ENCODE peak calls at places on chromosome 22, in nine cellular contexts. P is ovary, W is AG09319, A is heart right ventricle, V is kidney, M is choroid plexus epithelial cell, X is keratinocyte, K is kidney epithelial cell, H is fibroblast of mammary gland. I is an unnamed sample.

GRCh38 chr22:17786435-17787158 is 12.3 kb upstream of the BID start:
- DNase-seq in M (peak; percentile 47), W (no peak), A (peak; percentile 83), P (no peak), V (peak; percentile 85), K (no peak), X (no peak), H (peak; percentile 71), I (peak; percentile 41)

GRCh38 chr22:50726643-50727340 is 11.2 kb upstream of the ACR start:
- DNase-seq in K (no peak), M (no peak), X (no peak), H (no peak), A (no peak), P (peak; percentile 12), W (no peak), V (peak; percentile 28), I (no peak)

GRCh38 chr22:44758354-44758969 is 6.1 kb downstream of the ARHGAP8 start:
- DNase-seq in X (no peak), H (peak; percentile 62), V (no peak), W (no peak), A (no peak), M (peak; percentile 70), P (no peak), K (no peak), I (no peak)

GRCh38 chr22:35538801-35539321 is 1.8 kb upstream of the RASD2 start:
- DNase-seq in K (no peak), P (no peak), M (peak; percentile 27), W (no peak), X (no peak), A (no peak), V (no peak), H (no peak), I (peak; percentile 60)

GRCh38 chr22:27768027-27768640 is 33.4 kb downstream of the MN1 start:
- DNase-seq in A (no peak), V (no peak), W (no peak), P (no peak), M (no peak), H (no peak), X (no peak), K (no peak), I (no peak)

GRCh38 chr22:36900880-36901279 is 12.5 kb upstream of the CSF2RB start:
- DNase-seq in V (no peak), P (no peak), A (no peak), M (no peak), X (no peak), W (no peak), H (no peak), K (no peak), I (no peak)

GRCh38 chr22:46590334-46590733 is 29.9 kb upstream of the GRAMD4 start:
- DNase-seq in A (peak; percentile 76), H (no peak), W (no peak), K (no peak), P (no peak), V (peak; percentile 84), M (no peak), X (no peak), I (no peak)

GRCh38 chr22:36701166-36701713 is 2.3 kb downstream of the CACNG2 start:
- DNase-seq in X (no peak), K (no peak), V (no peak), M (no peak), W (no peak), H (no peak), A (no peak), P (no peak), I (no peak)

GRCh38 chr22:36384766-36385400 is 2.9 kb downstream of the MYH9 start:
- DNase-seq in V (no peak), M (no peak), A (no peak), W (no peak), K (no peak), H (no peak), X (no peak), P (no peak), I (peak; percentile 26)

GRCh38 chr22:24146791-24147353 is 34.4 kb upstream of the SUSD2 start:
- DNase-seq in K (no peak), H (peak; percentile 77), P (peak; percentile 63), W (peak; percentile 46), V (no peak), M (peak; percentile 79), X (no peak), A (peak; percentile 45), I (no peak)

GRCh38 chr22:40107244-40107643 is 70.5 kb upstream of the TNRC6B start:
- DNase-seq in A (no peak), K (no peak), W (no peak), P (no peak), H (peak; percentile 23), X (no peak), V (no peak), M (peak; percentile 22), I (no peak)

GRCh38 chr22:32839776-32840571 is 38.5 kb downstream of the TIMP3 start:
- DNase-seq in M (peak; percentile 56), X (no peak), W (no peak), V (no peak), P (peak; percentile 73), H (no peak), K (no peak), A (peak; percentile 72), I (peak; percentile 29)

GRCh38 chr22:29766632-29767288 is at the start of gene ZMAT5:
- DNase-seq in V (peak; percentile 97), K (peak; percentile 94), A (peak; percentile 95), X (peak; percentile 69), W (peak; percentile 86), M (peak; percentile 99), P (peak; percentile 93), H (peak; percentile 95), I (peak; percentile 89)

GRCh38 chr22:29768052-29768680 is 997 bp downstream of the UQCR10 start:
- DNase-seq in A (no peak), M (peak; percentile 29), P (no peak), H (no peak), X (no peak), V (no peak), W (no peak), K (no peak), I (no peak)

GRCh38 chr22:29767289-29768051 is at the start of gene UQCR10:
- DNase-seq in H (peak; percentile 88), W (peak; percentile 80), K (peak; percentile 65), A (peak; percentile 92), M (peak; percentile 94), P (peak; percentile 94), X (no peak), V (peak; percentile 97), I (peak; percentile 98)

GRCh38 chr22:29769723-29770321 is 2.7 kb downstream of the UQCR10 start:
- DNase-seq in M (no peak), P (no peak), W (no peak), H (no peak), X (no peak), K (no peak), A (no peak), V (no peak), I (no peak)

DNA sequence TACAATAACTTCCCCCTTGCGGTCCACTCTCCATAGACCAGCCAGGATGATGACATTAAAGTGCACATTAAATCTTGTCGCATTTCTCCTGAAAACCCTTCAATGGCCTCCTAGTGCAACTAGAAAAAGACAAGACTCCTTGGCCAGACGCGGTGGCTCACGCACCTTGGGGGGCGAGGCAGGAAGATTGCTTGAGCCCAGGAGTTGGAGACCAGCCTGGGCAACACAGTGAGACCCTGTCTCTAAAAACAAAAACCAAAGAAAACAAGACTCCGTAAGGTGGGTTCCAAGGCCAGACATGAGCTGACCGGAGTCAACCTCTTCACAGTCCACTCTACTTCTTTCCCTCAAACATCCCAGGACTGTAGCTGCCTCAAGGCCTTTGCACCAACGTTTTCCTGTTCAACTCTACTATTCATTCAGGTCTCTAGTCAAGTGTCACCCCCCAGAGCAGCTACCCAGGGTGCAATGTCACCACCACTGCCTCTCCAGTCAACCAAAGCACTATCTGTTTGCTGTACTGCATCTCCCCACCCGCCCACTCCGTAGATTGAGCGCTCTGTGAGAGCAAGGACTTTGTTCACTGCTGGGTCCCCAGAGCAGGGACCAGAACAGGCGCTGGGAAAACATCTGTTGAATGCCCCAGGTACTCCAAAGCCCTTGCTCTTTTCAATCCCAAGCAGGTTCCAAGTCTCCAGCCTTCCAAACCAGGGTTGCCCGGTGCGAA is 739 bp downstream of the ZMAT5 start:
- DNase-seq in V (peak; percentile 71), H (no peak), K (no peak), X (no peak), W (no peak), A (no peak), M (peak; percentile 12), P (no peak), I (no peak)
- TF ChIP-seq CTCF in V (no peak), H (no peak), K (no peak), X (no peak), W (no peak), A (no peak), M (no peak), P (no peak), I (no peak)

GRCh38 chr22:25853902-25854301 is 111.9 kb downstream of the MYO18B start:
- DNase-seq in K (no peak), M (peak; percentile 1), H (no peak), A (no peak), X (no peak), V (no peak), W (no peak), P (no peak), I (no peak)
- TF ChIP-seq CTCF in K (peak; percentile 11), M (no peak), H (peak; percentile 17), A (no peak), X (peak; percentile 27), V (no peak), W (no peak), P (no peak), I (peak; percentile 22)

GRCh38 chr22:22060200-22061084 is 77.9 kb upstream of the TOP3B start:
- DNase-seq in K (no peak), V (no peak), W (no peak), P (peak; percentile 79), H (peak; percentile 28), M (peak; percentile 53), X (no peak), A (peak; percentile 27), I (peak; percentile 86)
- TF ChIP-seq CTCF in K (peak; percentile 91), V (peak; percentile 52), W (peak; percentile 62), P (no peak), H (peak; percentile 72), M (peak; percentile 87), X (peak; percentile 87), A (peak; percentile 33), I (peak; percentile 77)

GRCh38 chr22:31081963-31082605 is 966 bp downstream of the SMTN start:
- DNase-seq in V (no peak), X (no peak), P (peak; percentile 44), M (no peak), A (no peak), W (no peak), K (no peak), H (peak; percentile 73), I (no peak)

GRCh38 chr22:31080164-31080847 is 812 bp upstream of the SMTN start:
- DNase-seq in A (peak; percentile 3), V (no peak), P (no peak), K (no peak), X (no peak), H (no peak), M (no peak), W (no peak), I (no peak)

GRCh38 chr22:31082606-31083376 is 1.7 kb downstream of the SMTN start:
- DNase-seq in X (no peak), M (peak; percentile 85), A (peak; percentile 87), V (peak; percentile 87), K (no peak), H (peak; percentile 77), W (peak; percentile 41), P (peak; percentile 75), I (peak; percentile 56)

GRCh38 chr22:31079095-31079642 is 1.9 kb upstream of the SMTN start:
- DNase-seq in V (no peak), H (no peak), M (no peak), A (no peak), K (no peak), W (no peak), X (no peak), P (no peak), I (no peak)

GRCh38 chr22:31080848-31081649 is at the start of gene SMTN:
- DNase-seq in A (peak; percentile 95), V (peak; percentile 97), H (peak; percentile 81), W (peak; percentile 64), P (peak; percentile 96), X (no peak), K (peak; percentile 51), M (peak; percentile 87), I (peak; percentile 98)
- TF ChIP-seq CTCF in A (no peak), V (no peak), H (no peak), W (no peak), P (no peak), X (no peak), K (peak; percentile 2), M (no peak), I (no peak)

I was measured in nephron progenitor cell.